ENCODE peak calls at places on chromosomes 13 and 19, in nine cellular contexts. H, A, Q, M, L, N, P, U and Y are unnamed samples. For H3K4me1, the result is how much of the 10 kb centered on the place peaks cover.

GRCh38 chr19:36973021-36973843 is 57.1 kb downstream of the ZNF568 start:
- DNase-seq in H (peak), A (peak), Q (peak), M (peak), L (no peak), N (peak), P (peak), U (peak), Y (peak)

GRCh38 chr13:24152292-24153214 is 8.0 kb upstream of the SPATA13 start:
- DNase-seq in H (no peak), A (no peak), Q (no peak), M (no peak), L (no peak), N (no peak), P (no peak), U (no peak), Y (no peak)

GRCh38 chr13:54373211-54373610 is 1344.6 kb downstream of the OLFM4 start:
- DNase-seq in H (no peak), A (no peak), Q (peak), M (no peak), L (peak), N (no peak), P (no peak), U (no peak), Y (no peak)

GRCh38 chr13:50684366-50684765 is 159.1 kb downstream of the DLEU7 start:
- DNase-seq in H (peak), A (no peak), Q (no peak), M (no peak), L (no peak), N (no peak), P (no peak), U (no peak), Y (no peak)

GRCh38 chr13:25067054-25067453 is 28.9 kb upstream of the PABPC3 start:
- DNase-seq in H (no peak), A (no peak), Q (peak), M (no peak), L (peak), N (no peak), P (no peak), U (no peak), Y (no peak)

GRCh38 chr19:4555657-4556561 is 3.6 kb downstream of the SEMA6B start:
- DNase-seq in H (no peak), A (no peak), Q (peak), M (no peak), L (no peak), N (no peak), P (no peak), U (peak), Y (no peak)

GRCh38 chr19:3547767-3548282 is 8.9 kb downstream of the TEKTIP1 start:
- DNase-seq in H (no peak), A (no peak), Q (no peak), M (no peak), L (no peak), N (no peak), P (no peak), U (no peak), Y (no peak)

GRCh38 chr19:55958356-55958755 is 10.7 kb downstream of the NLRP8 start:
- DNase-seq in H (no peak), A (no peak), Q (no peak), M (no peak), L (no peak), N (no peak), P (no peak), U (no peak), Y (no peak)

GRCh38 chr13:113641426-113641825 is 16.6 kb downstream of the ATP4B start:
- DNase-seq in H (peak), A (no peak), Q (no peak), M (no peak), L (no peak), N (no peak), P (no peak), U (peak), Y (no peak)

GRCh38 chr13:32045963-32046785 is 14.6 kb downstream of the FRY start:
- DNase-seq in H (no peak), A (no peak), Q (no peak), M (no peak), L (no peak), N (no peak), P (peak), U (no peak), Y (no peak)

GRCh38 chr19:55114566-55115145 is 2.8 kb downstream of the PPP1R12C start:
- DNase-seq in H (no peak), A (no peak), Q (no peak), M (no peak), L (no peak), N (no peak), P (no peak), U (no peak), Y (no peak)

GRCh38 chr19:58579473-58580142 is 6.5 kb upstream of the MZF1 start:
- DNase-seq in H (no peak), A (no peak), Q (no peak), M (no peak), L (no peak), N (no peak), P (no peak), U (no peak), Y (no peak)

GRCh38 chr19:3620145-3620816 is 6.3 kb downstream of the CACTIN start:
- DNase-seq in H (no peak), A (no peak), Q (no peak), M (peak), L (no peak), N (no peak), P (no peak), U (no peak), Y (no peak)

GRCh38 chr19:14550201-14550754 is 20.9 kb downstream of the TECR start:
- DNase-seq in H (no peak), A (no peak), Q (no peak), M (no peak), L (no peak), N (no peak), P (no peak), U (peak), Y (no peak)

GRCh38 chr13:46759861-46760260 is 37.1 kb downstream of the ESD start:
- DNase-seq in H (no peak), A (no peak), Q (no peak), M (no peak), L (no peak), N (no peak), P (no peak), U (no peak), Y (no peak)

GRCh38 chr13:113119822-113120189 is 2.8 kb upstream of the F10 start:
- DNase-seq in H (no peak), A (no peak), Q (no peak), M (no peak), L (no peak), N (no peak), P (no peak), U (no peak), Y (no peak)

GRCh38 chr13:77537302-77537919 is 1.9 kb downstream of the SCEL start:
- DNase-seq in H (no peak), A (no peak), Q (no peak), M (no peak), L (no peak), N (no peak), P (no peak), U (no peak), Y (no peak)

GRCh38 chr13:20672772-20673171 is 30.7 kb upstream of the IL17D start:
- DNase-seq in H (no peak), A (no peak), Q (no peak), M (no peak), L (no peak), N (no peak), P (no peak), U (no peak), Y (no peak)

GRCh38 chr13:41011382-41011956 is 7.6 kb downstream of the ELF1 start:
- DNase-seq in H (no peak), A (no peak), Q (no peak), M (no peak), L (no peak), N (no peak), P (no peak), U (no peak), Y (no peak)

GRCh38 chr19:38564981-38565685 is 52.6 kb downstream of the MAP4K1 start:
- DNase-seq in H (no peak), A (peak), Q (peak), M (no peak), L (peak), N (no peak), P (no peak), U (peak), Y (no peak)

GRCh38 chr13:108213946-108214345 is 1.4 kb downstream of the LIG4 start:
- DNase-seq in H (no peak), A (no peak), Q (no peak), M (no peak), L (peak), N (no peak), P (no peak), U (no peak), Y (no peak)

GRCh38 chr13:27965740-27966640 is 3.1 kb downstream of the CDX2 start:
- DNase-seq in H (no peak), A (no peak), Q (peak), M (no peak), L (peak), N (no peak), P (no peak), U (no peak), Y (no peak)

GRCh38 chr19:50264483-50265186 is 61.2 kb downstream of the MYH14 start:
- DNase-seq in H (no peak), A (no peak), Q (peak), M (no peak), L (no peak), N (no peak), P (no peak), U (no peak), Y (no peak)

GRCh38 chr19:43809762-43810696 is 7.8 kb upstream of the LYPD5 start:
- DNase-seq in H (no peak), A (no peak), Q (no peak), M (no peak), L (peak), N (no peak), P (no peak), U (no peak), Y (no peak)

GRCh38 chr19:11693505-11694499 is 44.9 kb downstream of the ZNF823 start:
- DNase-seq in H (no peak), A (no peak), Q (peak), M (no peak), L (peak), N (no peak), P (no peak), U (peak), Y (peak)

GRCh38 chr19:1252221-1252817 is 3.9 kb downstream of the MIDN start:
- DNase-seq in H (peak), A (peak), Q (no peak), M (peak), L (no peak), N (no peak), P (peak), U (peak), Y (no peak)

GRCh38 chr19:29393915-29394460 is 131.8 kb upstream of the VSTM2B start:
- DNase-seq in H (no peak), A (no peak), Q (no peak), M (no peak), L (peak), N (no peak), P (no peak), U (peak), Y (no peak)

GRCh38 chr19:33953592-33953991 is 156.9 kb downstream of the KCTD15 start:
- DNase-seq in H (no peak), A (no peak), Q (no peak), M (no peak), L (no peak), N (no peak), P (no peak), U (no peak), Y (no peak)

GRCh38 chr19:38710928-38711725 is 33.1 kb downstream of the CAPN12 start:
- DNase-seq in H (no peak), A (no peak), Q (no peak), M (peak), L (no peak), N (no peak), P (no peak), U (no peak), Y (no peak)

GRCh38 chr19:47228168-47228936 is 2.6 kb downstream of the BBC3 start:
- DNase-seq in H (peak), A (peak), Q (peak), M (peak), L (peak), N (peak), P (peak), U (peak), Y (no peak)

GRCh38 chr13:74889321-74889720 is 592.6 kb downstream of the TBC1D4 start:
- DNase-seq in H (no peak), A (no peak), Q (no peak), M (no peak), L (no peak), N (no peak), P (no peak), U (no peak), Y (peak)

GRCh38 chr13:33017410-33017929 is 1.2 kb downstream of the KL start:
- DNase-seq in H (peak), A (peak), Q (peak), M (peak), L (peak), N (peak), P (no peak), U (no peak), Y (no peak)

GRCh38 chr19:15962319-15962718 is 13.5 kb downstream of the OR10H4 start:
- DNase-seq in H (no peak), A (no peak), Q (no peak), M (no peak), L (no peak), N (no peak), P (no peak), U (no peak), Y (no peak)

DNA sequence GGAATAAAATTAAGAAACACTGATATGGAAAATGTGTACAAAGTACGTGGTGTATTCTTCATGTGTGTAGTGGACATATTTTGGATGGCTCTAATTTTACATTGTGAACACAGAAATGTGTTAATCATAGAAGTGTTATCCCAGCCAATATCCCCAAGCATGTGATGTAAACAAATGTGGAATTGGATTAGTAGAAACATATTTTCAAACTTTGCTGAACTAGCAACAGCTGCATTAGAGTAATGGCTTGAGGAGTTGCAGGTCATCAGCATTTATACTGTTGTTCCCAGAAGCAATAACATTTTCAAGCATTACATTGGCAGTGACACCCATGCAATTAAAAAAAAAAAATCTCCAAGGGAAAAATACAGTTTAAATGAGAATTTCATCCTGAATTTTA is 600.6 kb downstream of the SLITRK1 start:
- DNase-seq in H (no peak), A (no peak), Q (no peak), M (no peak), L (no peak), N (no peak), P (no peak), U (no peak), Y (no peak)
- TF ChIP-seq CTCF in H (no peak), A (no peak), Q (no peak), M (no peak), L (no peak), N (no peak), P (no peak), U (no peak), Y (no peak)

GRCh38 chr13:34159946-34160345 is 342.0 kb downstream of the RFC3 start:
- DNase-seq in H (no peak), A (no peak), Q (no peak), M (no peak), L (no peak), N (no peak), P (no peak), U (no peak), Y (no peak)
- H3K4me1 ChIP-seq in H (under half), A (under half), Q (under half), M (under half), L (half or more), N (under half), P (under half), U (under half), Y (under half)

GRCh38 chr13:64510698-64511097 is 2719.4 kb downstream of the PCDH9 start:
- DNase-seq in H (no peak), A (no peak), Q (no peak), M (no peak), L (no peak), N (no peak), P (no peak), U (no peak), Y (no peak)
- TF ChIP-seq CTCF in H (no peak), A (no peak), Q (no peak), M (no peak), L (no peak), N (no peak), P (no peak), U (no peak), Y (no peak)

GRCh38 chr19:7421941-7422744 is 66.7 kb downstream of the PEX11G start:
- DNase-seq in H (no peak), A (no peak), Q (no peak), M (no peak), L (no peak), N (no peak), P (no peak), U (no peak), Y (no peak)
- H3K4me1 ChIP-seq in H (under half), A (under half), Q (under half), M (under half), L (under half), N (under half), P (under half), U (under half), Y (under half)

GRCh38 chr13:22735381-22735995 is 445.3 kb upstream of the SGCG start:
- DNase-seq in H (no peak), A (no peak), Q (peak), M (no peak), L (peak), N (no peak), P (no peak), U (no peak), Y (no peak)
- TF ChIP-seq CTCF in H (peak), A (no peak), Q (peak), M (no peak), L (peak), N (no peak), P (no peak), U (no peak), Y (no peak)

GRCh38 chr19:13070425-13071140 is 32.1 kb downstream of the LYL1 start:
- DNase-seq in H (no peak), A (no peak), Q (no peak), M (peak), L (no peak), N (peak), P (no peak), U (no peak), Y (no peak)

GRCh38 chr19:13071444-13072205 is 31.0 kb downstream of the LYL1 start:
- DNase-seq in H (no peak), A (no peak), Q (no peak), M (no peak), L (no peak), N (no peak), P (no peak), U (no peak), Y (no peak)

GRCh38 chr19:13074378-13074777 is 28.3 kb downstream of the LYL1 start:
- DNase-seq in H (no peak), A (no peak), Q (no peak), M (no peak), L (no peak), N (peak), P (no peak), U (no peak), Y (no peak)

GRCh38 chr19:13072206-13072898 is 30.3 kb downstream of the LYL1 start:
- DNase-seq in H (no peak), A (no peak), Q (no peak), M (no peak), L (no peak), N (no peak), P (no peak), U (no peak), Y (no peak)

DNA sequence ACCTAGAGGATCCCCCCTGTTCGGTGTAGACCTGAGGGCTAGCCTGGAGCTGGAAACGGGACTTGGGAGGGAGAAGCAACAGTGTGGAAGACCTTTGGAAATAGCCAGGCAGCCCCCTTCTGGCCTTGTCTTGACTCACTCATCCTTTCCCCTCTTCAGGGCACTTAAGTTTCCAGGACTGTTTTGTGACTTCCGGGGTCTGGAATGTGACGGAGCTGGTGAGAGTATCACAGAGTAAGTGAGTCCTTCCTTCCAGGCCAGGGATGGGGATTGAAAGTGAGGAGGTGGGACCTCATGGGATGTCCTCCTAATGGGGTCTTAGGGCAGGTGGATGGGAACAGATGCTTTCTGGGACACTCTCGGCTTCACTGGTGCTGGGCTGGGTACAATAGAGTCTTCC is 29.4 kb downstream of the LYL1 start:
- DNase-seq in H (no peak), A (no peak), Q (no peak), M (no peak), L (no peak), N (no peak), P (no peak), U (no peak), Y (no peak)
- H3K4me1 ChIP-seq in H (half or more), A (under half), Q (under half), M (half or more), L (under half), N (under half), P (under half), U (under half), Y (under half)

DNA sequence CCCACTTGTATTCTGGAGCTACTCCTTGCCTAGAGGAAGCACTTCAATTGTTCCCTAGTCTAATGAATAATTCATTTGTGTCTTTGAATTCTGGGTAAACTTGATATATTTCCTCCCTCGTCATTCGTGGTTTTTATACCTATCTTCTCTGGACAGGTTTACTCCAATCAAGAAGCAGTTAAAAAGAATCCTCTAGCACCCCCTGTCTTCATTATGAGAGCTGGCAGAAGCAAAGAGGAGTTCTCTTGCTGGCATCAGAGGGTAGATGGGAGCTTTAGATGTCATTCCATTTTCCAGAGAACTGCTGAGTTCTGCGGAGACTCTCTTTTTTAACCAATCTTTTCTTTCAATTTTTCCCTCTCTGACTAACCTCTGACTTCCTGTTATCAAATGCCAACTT is 627.7 kb downstream of the FGF9 start:
- DNase-seq in H (no peak), A (no peak), Q (no peak), M (no peak), L (no peak), N (no peak), P (no peak), U (no peak), Y (no peak)
- TF ChIP-seq CTCF in H (no peak), A (no peak), Q (peak), M (no peak), L (peak), N (no peak), P (no peak), U (no peak), Y (no peak)